ENCODE peak calls at places on chromosomes 11 and 22, in nine cellular contexts. V is glutamatergic neuron; C is kidney glomerular epithelial cell; L is NCI-H460; Z is Ammon's horn; A is lung microvascular endothelial cell; I is posterior cingulate gyrus; U is stimulated activated CD8-positive, alpha-beta memory T cell treated with anti-CD3 and anti-CD28 coated beads, Interleukin-7, amount 100 ng/mL, for 24 hours; Q is NCI-H1105 treated with DMSO at 0.1 percent for 48 hours. N is an unnamed sample.

GRCh38 chr22:42179616-42180015 is 49.0 kb upstream of the CYP2D6 start:
- DNase-seq in V (no peak), C (peak), L (no peak), Z (no peak), A (no peak), I (no peak), U (no peak), Q (no peak), N (no peak)

GRCh38 chr11:3205261-3206127 is 13.1 kb downstream of the MRGPRG start:
- DNase-seq in V (peak), C (no peak), L (no peak), Z (no peak), A (no peak), I (no peak), U (no peak), Q (no peak), N (no peak)

GRCh38 chr11:130706572-130706971 is 209.7 kb downstream of the SNX19 start:
- DNase-seq in V (no peak), C (no peak), L (no peak), Z (no peak), A (no peak), I (no peak), U (no peak), Q (no peak), N (no peak)

GRCh38 chr11:70205766-70206165 is 2.7 kb downstream of the FADD start:
- DNase-seq in V (no peak), C (no peak), L (no peak), Z (no peak), A (no peak), I (no peak), U (no peak), Q (no peak), N (no peak)

GRCh38 chr11:77375114-77375513 is 73.6 kb upstream of the GDPD4 start:
- DNase-seq in V (no peak), C (no peak), L (no peak), Z (no peak), A (peak), I (no peak), U (no peak), Q (no peak), N (no peak)

GRCh38 chr11:20407344-20407743 is 19.8 kb downstream of the PRMT3 start:
- DNase-seq in V (no peak), C (no peak), L (no peak), Z (no peak), A (no peak), I (no peak), U (no peak), Q (no peak), N (no peak)

GRCh38 chr11:16895306-16895705 is 118.9 kb downstream of the PLEKHA7 start:
- DNase-seq in V (no peak), C (peak), L (no peak), Z (no peak), A (no peak), I (no peak), U (no peak), Q (no peak), N (no peak)

GRCh38 chr11:132987936-132988335 is 544.4 kb downstream of the OPCML start:
- DNase-seq in V (no peak), C (no peak), L (no peak), Z (no peak), A (no peak), I (no peak), U (no peak), Q (no peak), N (no peak)

GRCh38 chr22:44181033-44181911 is 547 bp downstream of the PARVG start:
- DNase-seq in V (no peak), C (no peak), L (no peak), Z (peak), A (no peak), I (no peak), U (peak), Q (no peak), N (no peak)

GRCh38 chr11:42329930-42330555 is 870.6 kb upstream of the LRRC4C start:
- DNase-seq in V (no peak), C (no peak), L (no peak), Z (no peak), A (no peak), I (no peak), U (no peak), Q (no peak), N (no peak)

GRCh38 chr22:23128269-23129108 is 13.3 kb downstream of the RSPH14 start:
- DNase-seq in V (peak), C (peak), L (peak), Z (peak), A (peak), I (peak), U (peak), Q (peak), N (peak)

GRCh38 chr11:6638437-6638836 is 17.2 kb downstream of the DCHS1 start:
- DNase-seq in V (no peak), C (no peak), L (no peak), Z (no peak), A (no peak), I (no peak), U (no peak), Q (no peak), N (no peak)

GRCh38 chr11:9808943-9809342 is 145.1 kb downstream of the SWAP70 start:
- DNase-seq in V (no peak), C (no peak), L (no peak), Z (no peak), A (no peak), I (no peak), U (no peak), Q (no peak), N (no peak)

GRCh38 chr11:71080239-71081097 is 171.9 kb downstream of the SHANK2 start:
- DNase-seq in V (peak), C (peak), L (peak), Z (peak), A (peak), I (peak), U (peak), Q (peak), N (no peak)

GRCh38 chr22:40348025-40348658 is 1.8 kb downstream of the ADSL start:
- DNase-seq in V (peak), C (peak), L (peak), Z (peak), A (peak), I (peak), U (no peak), Q (peak), N (peak)

GRCh38 chr11:67409261-67409666 is 5.4 kb downstream of the TBC1D10C start:
- DNase-seq in V (no peak), C (no peak), L (no peak), Z (no peak), A (no peak), I (no peak), U (no peak), Q (no peak), N (no peak)

N was measured in endothelial cell of umbilical vein.